ENCODE peak calls at places on chromosomes 7 and 10, in ten cellular contexts. Q, K, E, J, N, W, Z, O, M and G are unnamed samples.

GRCh38 chr7:106153891-106154449 is 41.9 kb upstream of the SYPL1 start:
- DNase-seq in N (peak), M (peak), Z (peak), E (peak), O (peak), Q (peak), W (peak), J (peak), K (peak), G (peak)

GRCh38 chr7:123633553-123633952 is 22.1 kb upstream of the LMOD2 start:
- DNase-seq in Q (no peak), E (no peak), J (no peak), N (no peak), M (no peak), O (no peak), Z (no peak), K (no peak), W (no peak), G (no peak)

GRCh38 chr7:88090671-88091070 is 129.2 kb downstream of the SRI start:
- DNase-seq in O (no peak), N (no peak), K (no peak), Q (no peak), M (no peak), E (no peak), W (no peak), Z (no peak), J (no peak), G (no peak)

GRCh38 chr10:91726355-91726754 is 71.9 kb upstream of the TNKS2 start:
- DNase-seq in Q (no peak), E (no peak), J (no peak), K (no peak), Z (no peak), M (no peak), N (no peak), O (no peak), W (no peak), G (no peak)

GRCh38 chr7:17367502-17367901 is 69.0 kb downstream of the AHR start:
- DNase-seq in E (no peak), W (no peak), N (no peak), Z (no peak), O (no peak), M (no peak), J (no peak), Q (no peak), K (no peak), G (no peak)

GRCh38 chr10:133446979-133447378 is 6.8 kb upstream of the SCART1 start:
- DNase-seq in K (no peak), O (no peak), J (no peak), N (no peak), Z (no peak), M (no peak), W (no peak), E (no peak), Q (no peak), G (no peak)

GRCh38 chr10:48658243-48658888 is 26.3 kb upstream of the WDFY4 start:
- DNase-seq in J (peak), W (peak), Z (no peak), K (peak), M (peak), N (peak), O (peak), E (peak), Q (peak), G (peak)

GRCh38 chr10:26755443-26755903 is 58.0 kb downstream of the PDSS1 start:
- DNase-seq in J (no peak), W (peak), K (peak), Z (no peak), Q (no peak), E (no peak), O (no peak), M (no peak), N (no peak), G (no peak)

GRCh38 chr7:767941-768729 is 41.1 kb upstream of the PRKAR1B start:
- DNase-seq in Z (no peak), Q (no peak), M (no peak), E (no peak), K (no peak), W (no peak), N (no peak), O (no peak), J (no peak), G (no peak)

GRCh38 chr10:104021246-104021645 is 54.3 kb downstream of the SLK start:
- DNase-seq in K (no peak), O (no peak), E (no peak), N (no peak), Z (no peak), Q (no peak), M (no peak), W (no peak), J (no peak), G (no peak)

GRCh38 chr10:32337343-32337742 is 9.6 kb downstream of the EPC1 start:
- DNase-seq in N (no peak), M (no peak), Z (no peak), J (no peak), K (no peak), Q (no peak), W (no peak), E (no peak), O (no peak), G (no peak)

GRCh38 chr10:113663142-113663541 is 699 bp downstream of the NRAP start:
- DNase-seq in O (no peak), M (no peak), E (no peak), Q (no peak), W (no peak), N (no peak), K (no peak), Z (no peak), J (no peak), G (no peak)

GRCh38 chr7:50615519-50615845 is 50.3 kb upstream of the DDC start:
- DNase-seq in E (no peak), N (no peak), J (no peak), Z (no peak), Q (no peak), M (no peak), O (no peak), K (no peak), W (no peak), G (no peak)

GRCh38 chr7:158948376-158948775 is 92.0 kb downstream of the DYNC2I1 start:
- DNase-seq in W (no peak), N (no peak), J (no peak), E (no peak), M (no peak), K (no peak), Q (no peak), O (no peak), Z (no peak), G (no peak)

GRCh38 chr10:52318136-52318810 is 4.2 kb downstream of the DKK1 start:
- DNase-seq in Z (no peak), K (no peak), N (no peak), E (no peak), J (no peak), M (no peak), O (no peak), W (no peak), Q (no peak), G (no peak)

GRCh38 chr7:152341039-152341913 is 94.5 kb downstream of the KMT2C start:
- DNase-seq in N (no peak), J (no peak), W (peak), M (no peak), O (no peak), E (no peak), K (peak), Z (no peak), Q (no peak), G (no peak)

GRCh38 chr10:129936266-129936922 is 27.7 kb downstream of the EBF3 start:
- DNase-seq in N (no peak), O (no peak), Q (no peak), K (no peak), M (no peak), J (no peak), Z (no peak), E (no peak), W (no peak), G (no peak)

GRCh38 chr10:36676321-36677169 is 448.9 kb upstream of the ANKRD30A start:
- DNase-seq in J (no peak), Q (no peak), O (no peak), W (no peak), E (no peak), N (no peak), Z (no peak), M (no peak), K (peak), G (no peak)

GRCh38 chr7:154753226-154753625 is 249.7 kb downstream of the PAXIP1 start:
- DNase-seq in M (no peak), K (no peak), O (no peak), Q (no peak), W (no peak), N (no peak), Z (no peak), J (no peak), E (no peak), G (no peak)

GRCh38 chr7:93717217-93717900 is 142.8 kb upstream of the CALCR start:
- DNase-seq in E (no peak), K (no peak), W (no peak), M (no peak), J (no peak), O (no peak), Z (no peak), N (no peak), Q (no peak), G (no peak)

GRCh38 chr7:43112941-43113621 is 634 bp downstream of the HECW1 start:
- DNase-seq in O (peak), W (no peak), E (peak), K (no peak), Q (no peak), Z (no peak), J (no peak), N (no peak), M (no peak), G (no peak)

GRCh38 chr10:80205478-80206276 is at the start of gene ANXA11:
- DNase-seq in O (peak), M (peak), J (no peak), N (peak), W (peak), Z (peak), Q (peak), E (peak), K (peak), G (peak)

GRCh38 chr7:54201501-54201900 is 340.7 kb upstream of the VSTM2A start:
- DNase-seq in J (no peak), N (no peak), K (no peak), W (no peak), M (no peak), Z (no peak), O (no peak), E (no peak), Q (no peak), G (no peak)

GRCh38 chr7:147999962-148000361 is 590.6 kb upstream of the C7orf33 start:
- DNase-seq in W (no peak), M (no peak), E (no peak), J (no peak), K (no peak), O (no peak), Q (no peak), N (no peak), Z (no peak), G (no peak)

GRCh38 chr10:16893664-16894063 is 76.4 kb upstream of the RSU1 start:
- DNase-seq in Q (no peak), K (no peak), O (no peak), Z (no peak), M (no peak), E (no peak), J (no peak), W (no peak), N (no peak), G (no peak)

GRCh38 chr7:80722596-80723141 is 84.2 kb downstream of the CD36 start:
- DNase-seq in M (no peak), W (peak), E (peak), Z (no peak), N (no peak), J (no peak), O (no peak), K (no peak), Q (no peak), G (peak)

GRCh38 chr10:100829933-100830727 is 82.6 kb upstream of the SLF2 start:
- DNase-seq in Z (no peak), N (no peak), O (no peak), J (no peak), K (no peak), E (no peak), Q (no peak), W (no peak), M (no peak), G (no peak)

GRCh38 chr7:73341877-73342276 is 13.9 kb downstream of the FKBP6 start:
- DNase-seq in M (no peak), Z (no peak), J (no peak), W (peak), E (no peak), Q (no peak), N (no peak), O (no peak), K (no peak), G (no peak)

GRCh38 chr7:132879579-132879978 is 202.3 kb downstream of the CHCHD3 start:
- DNase-seq in M (no peak), E (no peak), K (no peak), N (no peak), Z (no peak), O (no peak), Q (no peak), W (no peak), J (no peak), G (no peak)

GRCh38 chr10:33116293-33116697 is 158.3 kb upstream of the ITGB1 start:
- DNase-seq in E (no peak), J (no peak), K (peak), Q (no peak), M (no peak), W (peak), Z (no peak), O (peak), N (no peak), G (no peak)

GRCh38 chr7:24346129-24346528 is 62.1 kb downstream of the NPY start:
- DNase-seq in W (no peak), M (no peak), Q (no peak), J (no peak), N (no peak), E (no peak), Z (no peak), O (no peak), K (no peak), G (no peak)

GRCh38 chr7:128869138-128869943 is 6.7 kb downstream of the ATP6V1F start:
- DNase-seq in E (peak), O (peak), K (peak), M (peak), J (no peak), Z (peak), W (no peak), Q (peak), N (peak), G (peak)

GRCh38 chr7:95927781-95928180 is 155.4 kb downstream of the DYNC1I1 start:
- DNase-seq in Z (no peak), N (no peak), J (no peak), K (no peak), O (no peak), E (no peak), Q (no peak), M (no peak), W (no peak), G (no peak)